ENCODE peak calls at places on chromosomes 6 and 20, in four cellular contexts. S is HCT116, M is GM23248, E is mesendoderm. U is an unnamed sample.

GRCh38 chr6:44464527-44465310 is 77.2 kb downstream of the CDC5L start:
- DNase-seq in S (no peak), M (peak; percentile 50), E (peak; percentile 46), U (no peak)

GRCh38 chr20:17024513-17025105 is 202.2 kb upstream of the PCSK2 start:
- DNase-seq in S (peak; percentile 42), M (peak; percentile 42), E (peak; percentile 97), U (peak; percentile 48)

GRCh38 chr6:97095466-97095865 is 170.9 kb downstream of the KLHL32 start:
- DNase-seq in S (no peak), M (peak; percentile 9), E (no peak), U (no peak)

GRCh38 chr6:106446983-106447382 is 86.5 kb downstream of the CRYBG1 start:
- DNase-seq in S (no peak), M (no peak), E (no peak), U (peak; percentile 29)

GRCh38 chr6:5497896-5498578 is 236.7 kb downstream of the FARS2 start:
- DNase-seq in S (no peak), M (peak; percentile 92), E (no peak), U (no peak)

GRCh38 chr20:36881888-36882287 is 6.0 kb downstream of the TLDC2 start:
- DNase-seq in S (no peak), M (no peak), E (no peak), U (peak; percentile 57)

GRCh38 chr20:57621426-57622200 is 1.4 kb upstream of the ZBP1 start:
- DNase-seq in S (no peak), M (peak; percentile 18), E (no peak), U (no peak)

GRCh38 chr6:82362144-82362543 is 1.5 kb upstream of the TPBG start:
- DNase-seq in S (no peak), M (peak; percentile 55), E (no peak), U (no peak)

GRCh38 chr6:53894086-53894485 is 99.3 kb downstream of the LRRC1 start:
- DNase-seq in S (no peak), M (peak; percentile 77), E (no peak), U (peak; percentile 39)

GRCh38 chr6:44304282-44305199 is 8.6 kb downstream of the AARS2 start:
- DNase-seq in S (peak; percentile 10), M (peak; percentile 57), E (peak; percentile 70), U (peak; percentile 38)

GRCh38 chr6:107318100-107318736 is 141.1 kb downstream of the PDSS2 start:
- DNase-seq in S (peak; percentile 26), M (peak; percentile 75), E (peak; percentile 78), U (peak; percentile 74)

GRCh38 chr6:1903780-1904493 is 294.2 kb downstream of the FOXC1 start:
- DNase-seq in S (no peak), M (no peak), E (peak; percentile 59), U (no peak)

GRCh38 chr6:148973809-148974208 is 227.0 kb downstream of the UST start:
- DNase-seq in S (peak; percentile 21), M (peak; percentile 72), E (peak; percentile 56), U (peak; percentile 52)

GRCh38 chr6:135522975-135523692 is 25.6 kb upstream of the AHI1 start:
- DNase-seq in S (no peak), M (peak; percentile 20), E (no peak), U (peak; percentile 47)

GRCh38 chr6:70604254-70604653 is 37.5 kb downstream of the SDHAF4 start:
- DNase-seq in S (no peak), M (no peak), E (no peak), U (no peak)

GRCh38 chr20:54585222-54585621 is 109.8 kb downstream of the DOK5 start:
- DNase-seq in S (no peak), M (no peak), E (peak; percentile 26), U (no peak)

GRCh38 chr20:39264506-39265172 is 302.5 kb downstream of the DHX35 start:
- DNase-seq in S (peak; percentile 60), M (peak; percentile 89), E (peak; percentile 89), U (peak; percentile 84)

GRCh38 chr6:112205521-112206458 is 48.6 kb downstream of the LAMA4 start:
- DNase-seq in S (no peak), M (peak; percentile 57), E (peak; percentile 68), U (no peak)

GRCh38 chr20:46407671-46407996 is 1.2 kb upstream of the ELMO2 start:
- DNase-seq in S (no peak), M (no peak), E (no peak), U (no peak)

GRCh38 chr20:33838035-33838864 is 27.1 kb downstream of the CHMP4B start:
- DNase-seq in S (no peak), M (no peak), E (peak; percentile 22), U (no peak)

GRCh38 chr20:46021361-46022359 is 7.4 kb upstream of the SLC12A5 start:
- DNase-seq in S (no peak), M (peak; percentile 27), E (peak; percentile 98), U (peak; percentile 59)

GRCh38 chr6:25486580-25486979 is 165.4 kb upstream of the SCGN start:
- DNase-seq in S (no peak), M (no peak), E (no peak), U (no peak)

GRCh38 chr6:50992704-50993625 is 174.3 kb downstream of the TFAP2B start:
- DNase-seq in S (no peak), M (no peak), E (no peak), U (no peak)

GRCh38 chr6:156310701-156311100 is 466.5 kb upstream of the ARID1B start:
- DNase-seq in S (no peak), M (no peak), E (peak; percentile 25), U (no peak)

GRCh38 chr6:144725731-144726522 is 440.8 kb downstream of the UTRN start:
- DNase-seq in S (no peak), M (no peak), E (peak; percentile 47), U (no peak)

GRCh38 chr6:72650081-72650745 is 28.3 kb downstream of the KCNQ5 start:
- DNase-seq in S (no peak), M (peak; percentile 24), E (no peak), U (no peak)

GRCh38 chr6:89840538-89840937 is 10.9 kb downstream of the CASP8AP2 start:
- DNase-seq in S (no peak), M (no peak), E (no peak), U (peak; percentile 13)

GRCh38 chr6:150865406-150866146 is at the start of gene MTHFD1L:
- DNase-seq in S (peak; percentile 44), M (peak; percentile 96), E (peak; percentile 89), U (peak; percentile 93)

GRCh38 chr6:157034433-157035230 is 257.5 kb downstream of the ARID1B start:
- DNase-seq in S (peak; percentile 36), M (peak; percentile 81), E (peak; percentile 73), U (peak; percentile 50)

GRCh38 chr20:7841967-7842301 is 98.3 kb downstream of the HAO1 start:
- DNase-seq in S (no peak), M (peak; percentile 92), E (peak; percentile 51), U (peak; percentile 38)

GRCh38 chr6:91476000-91476399 is 889.1 kb upstream of the MAP3K7 start:
- DNase-seq in S (no peak), M (no peak), E (peak; percentile 41), U (peak; percentile 34)

GRCh38 chr6:760982-761955 is 68.3 kb upstream of the EXOC2 start:
- DNase-seq in S (no peak), M (peak; percentile 4), E (no peak), U (peak; percentile 58)

GRCh38 chr6:3902786-3903648 is 53.8 kb downstream of the FAM50B start:
- DNase-seq in S (no peak), M (no peak), E (no peak), U (no peak)

GRCh38 chr6:18245079-18245478 is 19.3 kb downstream of the DEK start:
- DNase-seq in S (no peak), M (no peak), E (no peak), U (no peak)

GRCh38 chr20:49518576-49518975 is 36.1 kb upstream of the KCNB1 start:
- DNase-seq in S (no peak), M (no peak), E (no peak), U (no peak)

GRCh38 chr6:47135772-47136171 is 93.6 kb upstream of the ADGRF1 start:
- DNase-seq in S (peak; percentile 85), M (peak; percentile 67), E (peak; percentile 80), U (peak; percentile 58)
- H3K4me2 ChIP-seq in S (peak overlapping the region; percentile 71), M (peak overlapping the region; percentile 31), E (no peak overlapping the region), U (no peak overlapping the region)

DNA sequence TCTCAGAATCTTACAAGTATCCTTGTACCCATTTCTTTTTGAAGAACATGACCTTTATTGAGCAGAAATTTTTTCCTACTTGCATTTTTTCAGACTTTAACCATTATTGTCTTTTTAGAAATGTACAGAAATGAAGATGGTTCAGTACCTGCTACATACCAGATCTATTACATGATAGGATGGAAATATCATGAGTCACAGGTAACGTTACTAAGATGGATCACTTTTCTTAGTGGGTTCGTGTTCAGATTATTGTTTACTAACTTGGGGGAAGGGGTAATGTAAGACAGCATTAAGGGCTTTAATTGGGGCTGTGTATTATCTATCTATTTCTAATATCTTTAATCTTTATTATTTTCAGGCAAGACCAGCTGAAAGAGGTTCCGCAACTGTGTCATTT is 31.9 kb downstream of the NDUFAF5 start:
- DNase-seq in S (no peak), M (no peak), E (no peak), U (no peak)
- H3K36me3 ChIP-seq in S (peaks cover 30% of the 10 kb centered on the region), M (peaks cover 18% of the 10 kb centered on the region), E (peaks cover 8% of the 10 kb centered on the region), U (no peaks in the 10 kb centered on the region)

GRCh38 chr6:13924949-13925881 is at the start of gene RNF182:
- DNase-seq in S (no peak), M (peak; percentile 16), E (peak; percentile 11), U (no peak)

GRCh38 chr6:13922750-13923149 is 2.0 kb upstream of the RNF182 start:
- DNase-seq in S (no peak), M (no peak), E (no peak), U (no peak)

GRCh38 chr6:13926378-13926777 is 1.6 kb downstream of the RNF182 start:
- DNase-seq in S (no peak), M (no peak), E (no peak), U (no peak)

GRCh38 chr6:13924146-13924948 is 405 bp upstream of the RNF182 start:
- DNase-seq in S (no peak), M (peak; percentile 84), E (peak; percentile 80), U (peak; percentile 74)

GRCh38 chr6:13923527-13924145 is 1.1 kb upstream of the RNF182 start:
- DNase-seq in S (no peak), M (peak; percentile 86), E (peak; percentile 58), U (no peak)
- H3K4me3 ChIP-seq in S (peak overlapping the region; percentile 65), M (peak overlapping the region; percentile 83), E (no peak overlapping the region), U (peak overlapping the region; percentile 51)

GRCh38 chr6:108741346-108741989 is 106.8 kb upstream of the ARMC2 start:
- DNase-seq in S (no peak), M (no peak), E (no peak), U (no peak)
- H3K4me2 ChIP-seq in S (peak overlapping the region; percentile 20), M (no peak overlapping the region), E (no peak overlapping the region), U (no peak overlapping the region)

U was measured in hepatocyte.